ENCODE peak calls at places on chromosomes 12 and 14, in five cellular contexts. One of them, this sample, is unnamed.

GRCh38 chr12:38141861-38142260 is 174.7 kb upstream of the ALG10B start:
- DNase-seq in PC-9: no peak
- DNase-seq in suprapubic skin: peak
- DNase-seq in fibroblast of lung: no peak
- DNase-seq in fibroblast of the aortic adventitia: no peak
- DNase-seq in this sample: no peak

GRCh38 chr12:106118-106561 is 39.6 kb downstream of the IQSEC3 start:
- DNase-seq in suprapubic skin: no peak
- DNase-seq in PC-9: no peak
- DNase-seq in fibroblast of lung: no peak
- DNase-seq in fibroblast of the aortic adventitia: no peak
- DNase-seq in this sample: no peak

GRCh38 chr14:50766338-50766886 is 64.5 kb downstream of the NIN start:
- DNase-seq in PC-9: no peak
- DNase-seq in fibroblast of lung: peak
- DNase-seq in suprapubic skin: no peak
- DNase-seq in fibroblast of the aortic adventitia: no peak
- DNase-seq in this sample: peak

GRCh38 chr12:62914443-62914909 is 20.5 kb downstream of the PPM1H start:
- DNase-seq in PC-9: no peak
- DNase-seq in fibroblast of lung: no peak
- DNase-seq in suprapubic skin: no peak
- DNase-seq in fibroblast of the aortic adventitia: no peak
- DNase-seq in this sample: no peak

GRCh38 chr12:122982963-122983788 is 2.7 kb downstream of the ARL6IP4 start:
- DNase-seq in fibroblast of lung: no peak
- DNase-seq in suprapubic skin: no peak
- DNase-seq in fibroblast of the aortic adventitia: no peak
- DNase-seq in PC-9: no peak
- DNase-seq in this sample: no peak

GRCh38 chr14:72788972-72789728 is 104.8 kb downstream of the DPF3 start:
- DNase-seq in suprapubic skin: peak
- DNase-seq in fibroblast of the aortic adventitia: no peak
- DNase-seq in fibroblast of lung: no peak
- DNase-seq in PC-9: no peak
- DNase-seq in this sample: no peak

GRCh38 chr14:61620130-61620946 is 75.0 kb upstream of the HIF1A start:
- DNase-seq in fibroblast of lung: peak
- DNase-seq in fibroblast of the aortic adventitia: peak
- DNase-seq in PC-9: no peak
- DNase-seq in suprapubic skin: no peak
- DNase-seq in this sample: no peak

GRCh38 chr12:106179086-106179485 is 40.3 kb upstream of the NUAK1 start:
- DNase-seq in suprapubic skin: no peak
- DNase-seq in PC-9: no peak
- DNase-seq in fibroblast of the aortic adventitia: no peak
- DNase-seq in fibroblast of lung: no peak
- DNase-seq in this sample: no peak

GRCh38 chr14:32494566-32495434 is 165.7 kb downstream of the AKAP6 start:
- DNase-seq in fibroblast of the aortic adventitia: no peak
- DNase-seq in PC-9: no peak
- DNase-seq in fibroblast of lung: no peak
- DNase-seq in suprapubic skin: no peak
- DNase-seq in this sample: no peak

GRCh38 chr14:96832351-96832750 is 35.2 kb downstream of the VRK1 start:
- DNase-seq in PC-9: no peak
- DNase-seq in fibroblast of lung: no peak
- DNase-seq in fibroblast of the aortic adventitia: no peak
- DNase-seq in suprapubic skin: no peak
- DNase-seq in this sample: no peak

GRCh38 chr12:21940549-21940948 is 677 bp downstream of the ABCC9 start:
- DNase-seq in fibroblast of the aortic adventitia: no peak
- DNase-seq in suprapubic skin: no peak
- DNase-seq in PC-9: no peak
- DNase-seq in fibroblast of lung: peak
- DNase-seq in this sample: no peak

GRCh38 chr12:21945002-21945401 is 3.8 kb upstream of the ABCC9 start:
- DNase-seq in fibroblast of the aortic adventitia: no peak
- DNase-seq in PC-9: no peak
- DNase-seq in fibroblast of lung: no peak
- DNase-seq in suprapubic skin: no peak
- DNase-seq in this sample: no peak

GRCh38 chr12:21941522-21942376 is 523 bp upstream of the ABCC9 start:
- DNase-seq in fibroblast of lung: peak
- DNase-seq in suprapubic skin: peak
- DNase-seq in PC-9: no peak
- DNase-seq in fibroblast of the aortic adventitia: peak
- DNase-seq in this sample: no peak

GRCh38 chr12:21940972-21941521 is at the start of gene ABCC9:
- DNase-seq in suprapubic skin: peak
- DNase-seq in fibroblast of the aortic adventitia: peak
- DNase-seq in fibroblast of lung: peak
- DNase-seq in PC-9: no peak
- DNase-seq in this sample: peak

GRCh38 chr12:21942377-21942703 is 1.1 kb upstream of the ABCC9 start:
- DNase-seq in PC-9: no peak
- DNase-seq in fibroblast of lung: no peak
- DNase-seq in suprapubic skin: no peak
- DNase-seq in fibroblast of the aortic adventitia: no peak
- DNase-seq in this sample: no peak
- H3K4me3 ChIP-seq in PC-9: no peak
- H3K4me3 ChIP-seq in fibroblast of lung: peak
- H3K4me3 ChIP-seq in suprapubic skin: peak
- H3K4me3 ChIP-seq in fibroblast of the aortic adventitia: peak
- H3K4me3 ChIP-seq in this sample: peak

DNA sequence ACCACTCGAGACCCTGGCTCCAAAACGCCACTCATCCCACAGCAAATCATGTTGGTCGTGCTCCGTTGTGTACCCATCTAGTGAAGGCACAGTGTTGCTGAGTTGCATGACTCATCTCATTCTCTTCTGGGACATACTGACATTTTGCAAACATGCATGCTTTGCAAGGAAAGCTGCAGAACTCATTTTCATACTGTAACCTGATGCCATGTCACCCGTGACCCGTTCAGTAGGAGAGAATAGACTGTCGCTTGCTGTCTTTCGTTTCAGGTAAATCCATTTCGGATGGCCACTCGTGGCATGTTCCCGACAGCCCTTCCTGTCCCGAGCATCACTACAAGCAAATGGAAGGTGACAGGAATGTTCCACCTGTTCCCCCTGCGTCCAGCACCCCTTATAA is 78.2 kb downstream of the ESR2 start:
- DNase-seq in fibroblast of lung: no peak
- DNase-seq in suprapubic skin: no peak
- DNase-seq in PC-9: no peak
- DNase-seq in fibroblast of the aortic adventitia: no peak
- DNase-seq in this sample: no peak
- H3K4me3 ChIP-seq in fibroblast of lung: no peak
- H3K4me3 ChIP-seq in suprapubic skin: no peak
- H3K4me3 ChIP-seq in PC-9: no peak
- H3K4me3 ChIP-seq in fibroblast of the aortic adventitia: no peak
- H3K4me3 ChIP-seq in this sample: no peak

GRCh38 chr12:53378222-53378621 is 1.8 kb upstream of the SP1 start:
- DNase-seq in suprapubic skin: no peak
- DNase-seq in fibroblast of the aortic adventitia: no peak
- DNase-seq in fibroblast of lung: no peak
- DNase-seq in PC-9: no peak
- DNase-seq in this sample: no peak
- H3K4me3 ChIP-seq in suprapubic skin: no peak
- H3K4me3 ChIP-seq in fibroblast of the aortic adventitia: no peak
- H3K4me3 ChIP-seq in fibroblast of lung: no peak
- H3K4me3 ChIP-seq in PC-9: peak
- H3K4me3 ChIP-seq in this sample: no peak

GRCh38 chr12:57149309-57149900 is 2.0 kb upstream of the LRP1-AS start:
- DNase-seq in PC-9: no peak
- DNase-seq in fibroblast of the aortic adventitia: peak
- DNase-seq in suprapubic skin: peak
- DNase-seq in fibroblast of lung: peak
- DNase-seq in this sample: peak
- H3K4me3 ChIP-seq in PC-9: no peak
- H3K4me3 ChIP-seq in fibroblast of the aortic adventitia: peak
- H3K4me3 ChIP-seq in suprapubic skin: no peak
- H3K4me3 ChIP-seq in fibroblast of lung: no peak
- H3K4me3 ChIP-seq in this sample: no peak

DNA sequence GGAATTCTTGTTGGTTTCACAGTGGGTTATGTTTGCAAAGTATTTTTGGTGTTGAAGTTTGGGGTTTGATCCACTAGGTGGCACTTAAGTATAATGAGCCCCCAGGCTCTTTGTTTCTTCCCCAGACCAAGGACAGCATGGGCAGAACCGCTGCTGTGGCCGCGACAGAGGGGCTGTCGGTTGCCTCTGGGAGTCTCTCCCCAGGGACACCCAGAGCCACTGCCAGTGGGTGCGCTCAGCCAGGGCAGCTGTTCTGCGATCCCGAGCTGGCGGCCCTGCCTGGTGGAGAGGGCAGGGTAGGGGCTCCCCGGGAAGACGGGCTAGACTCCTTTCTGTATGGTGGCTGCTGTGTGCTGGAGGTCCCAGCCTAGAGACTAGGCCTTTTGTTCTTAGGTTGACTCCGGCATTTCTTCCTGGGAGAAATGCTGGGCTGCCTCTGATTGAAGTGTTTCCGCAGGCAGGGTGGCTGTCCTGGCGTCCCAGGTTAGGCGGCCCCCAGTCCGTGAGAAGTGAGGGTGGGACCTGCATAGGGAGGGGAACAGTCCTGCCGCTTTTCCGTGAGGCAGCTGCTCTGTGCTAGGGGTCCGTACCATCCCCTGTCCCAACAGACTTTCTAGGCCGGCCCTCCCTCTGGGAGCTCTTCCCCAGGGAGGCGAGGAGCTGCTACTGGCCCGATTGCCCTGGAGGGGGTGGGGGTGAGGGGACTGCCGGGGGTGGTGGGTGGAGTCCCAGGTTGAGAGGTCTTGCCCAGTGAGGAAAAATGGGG is 253.1 kb upstream of the PELI2 start:
- DNase-seq in suprapubic skin: no peak
- DNase-seq in PC-9: no peak
- DNase-seq in fibroblast of lung: no peak
- DNase-seq in fibroblast of the aortic adventitia: no peak
- DNase-seq in this sample: no peak
- H3K4me3 ChIP-seq in suprapubic skin: no peak
- H3K4me3 ChIP-seq in PC-9: no peak
- H3K4me3 ChIP-seq in fibroblast of lung: no peak
- H3K4me3 ChIP-seq in fibroblast of the aortic adventitia: no peak
- H3K4me3 ChIP-seq in this sample: no peak

This sample was measured in ascending aorta.